ENCODE peak calls at places on chromosomes 5 and 9, in eight cellular contexts. Z is endothelial cell of umbilical vein, O is HepG2, D is GM23338, B is HCT116, S is H1, G is PC-3, T is fibroblast of lung. E is an unnamed sample.
A peak's percentile ranks its signal among the peaks of the same experiment; 100 is the strongest.

GRCh38 chr9:6498982-6499381 is 86.0 kb downstream of the UHRF2 start:
- DNase-seq in B (no peak), O (no peak), Z (no peak), D (no peak), T (peak; percentile 83), G (peak; percentile 3), S (no peak), E (no peak)

GRCh38 chr9:23665635-23666034 is 160.4 kb downstream of the ELAVL2 start:
- DNase-seq in S (no peak), B (no peak), Z (no peak), T (no peak), G (no peak), O (no peak), D (no peak), E (no peak)

GRCh38 chr5:67010684-67011409 is 185.8 kb downstream of the CD180 start:
- DNase-seq in D (peak; percentile 9), G (peak; percentile 94), O (no peak), S (no peak), T (peak; percentile 98), B (no peak), Z (peak; percentile 96), E (no peak)

GRCh38 chr5:138712791-138713190 is 40.4 kb upstream of the CTNNA1 start:
- DNase-seq in G (no peak), D (no peak), S (no peak), O (no peak), B (no peak), Z (no peak), T (no peak), E (no peak)

GRCh38 chr9:34430843-34431437 is 27.4 kb downstream of the FAM219A start:
- DNase-seq in Z (peak; percentile 64), D (peak; percentile 88), O (peak; percentile 25), G (peak; percentile 65), B (peak; percentile 13), T (peak; percentile 79), S (peak; percentile 69), E (peak; percentile 56)

GRCh38 chr5:112210430-112211005 is 208.6 kb downstream of the EPB41L4A start:
- DNase-seq in G (peak; percentile 54), T (peak; percentile 17), Z (peak; percentile 63), S (no peak), B (peak; percentile 16), O (peak; percentile 37), D (peak; percentile 69), E (peak; percentile 29)

GRCh38 chr9:117245225-117245624 is 169.6 kb downstream of the ASTN2 start:
- DNase-seq in O (no peak), S (no peak), B (no peak), D (no peak), T (no peak), Z (no peak), G (no peak), E (no peak)

GRCh38 chr5:33901176-33901575 is 9.4 kb upstream of the ADAMTS12 start:
- DNase-seq in B (no peak), S (no peak), T (no peak), D (no peak), G (no peak), Z (no peak), O (no peak), E (no peak)

GRCh38 chr5:80369521-80369920 is 38.3 kb upstream of the ZFYVE16 start:
- DNase-seq in T (peak; percentile 1), G (no peak), D (no peak), Z (no peak), O (no peak), S (no peak), B (no peak), E (peak; percentile 5)

GRCh38 chr5:167229751-167230150 is 1061.7 kb upstream of the WWC1 start:
- DNase-seq in B (no peak), T (no peak), S (no peak), G (no peak), D (no peak), O (no peak), Z (no peak), E (no peak)

GRCh38 chr5:65102826-65103673 is 334.3 kb downstream of the CWC27 start:
- DNase-seq in B (no peak), S (peak; percentile 75), G (peak; percentile 41), T (peak; percentile 75), O (peak; percentile 35), Z (peak; percentile 74), D (peak; percentile 92), E (peak; percentile 34)

GRCh38 chr5:145776886-145777285 is 58.3 kb downstream of the PRELID2 start:
- DNase-seq in O (no peak), T (peak; percentile 56), B (no peak), Z (no peak), D (no peak), S (no peak), G (peak; percentile 17), E (no peak)

GRCh38 chr5:149254506-149254905 is 17.2 kb upstream of the AFAP1L1 start:
- DNase-seq in D (peak; percentile 68), B (no peak), G (peak; percentile 45), O (no peak), T (peak; percentile 35), Z (no peak), S (peak; percentile 52), E (peak; percentile 15)

DNA sequence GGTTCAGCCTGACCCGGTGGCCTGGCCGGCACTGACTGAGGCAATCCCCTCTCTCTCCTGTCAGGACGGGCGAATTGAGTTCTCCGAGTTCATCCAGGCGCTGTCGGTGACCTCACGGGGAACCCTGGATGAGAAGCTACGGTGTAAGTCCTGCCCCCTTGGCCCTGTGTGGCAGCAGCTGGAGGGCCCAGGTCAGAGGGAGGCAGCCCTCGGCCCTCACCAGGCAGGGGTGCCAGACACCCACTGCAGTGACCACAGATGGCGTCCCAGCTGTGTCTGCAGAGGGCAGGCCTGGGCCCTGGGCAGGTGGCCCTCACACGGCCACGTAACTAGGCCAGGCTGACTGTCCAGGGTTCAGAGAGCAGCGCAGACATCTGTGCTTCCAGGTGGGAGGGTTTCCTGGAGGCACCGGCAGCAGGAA is 45.9 kb upstream of the HMCN2 start:
- DNase-seq in T (no peak), D (no peak), G (no peak), Z (no peak), O (no peak), B (no peak), S (no peak), E (no peak)
- TF ChIP-seq EZH2 in T (no peak), D (no peak), G (no peak), Z (no peak), O (no peak), B (no peak), S (no peak), E (no peak)

GRCh38 chr5:84383816-84384603 is 670 bp downstream of the EDIL3 start:
- DNase-seq in D (peak; percentile 94), T (peak; percentile 71), B (no peak), Z (peak; percentile 45), G (peak; percentile 53), S (peak; percentile 84), O (no peak), E (peak; percentile 45)

GRCh38 chr5:84383296-84383815 is 1.3 kb downstream of the EDIL3 start:
- DNase-seq in S (no peak), Z (no peak), B (no peak), O (no peak), D (no peak), G (no peak), T (no peak), E (no peak)

GRCh38 chr5:84379749-84380148 is 4.9 kb downstream of the EDIL3 start:
- DNase-seq in G (peak; percentile 10), T (peak; percentile 50), Z (peak; percentile 28), O (no peak), S (no peak), B (no peak), D (no peak), E (no peak)

GRCh38 chr5:84382363-84383295 is 2.1 kb downstream of the EDIL3 start:
- DNase-seq in Z (peak; percentile 66), T (peak; percentile 81), O (no peak), D (peak; percentile 86), B (no peak), G (no peak), S (peak; percentile 81), E (peak; percentile 51)

GRCh38 chr5:84381501-84382362 is 2.9 kb downstream of the EDIL3 start:
- DNase-seq in B (no peak), O (no peak), S (no peak), G (no peak), D (no peak), Z (peak; percentile 6), T (peak; percentile 71), E (peak; percentile 27)
- TF ChIP-seq EZH2 in B (no peak), O (no peak), S (no peak), G (no peak), D (no peak), Z (no peak), T (no peak), E (no peak)

DNA sequence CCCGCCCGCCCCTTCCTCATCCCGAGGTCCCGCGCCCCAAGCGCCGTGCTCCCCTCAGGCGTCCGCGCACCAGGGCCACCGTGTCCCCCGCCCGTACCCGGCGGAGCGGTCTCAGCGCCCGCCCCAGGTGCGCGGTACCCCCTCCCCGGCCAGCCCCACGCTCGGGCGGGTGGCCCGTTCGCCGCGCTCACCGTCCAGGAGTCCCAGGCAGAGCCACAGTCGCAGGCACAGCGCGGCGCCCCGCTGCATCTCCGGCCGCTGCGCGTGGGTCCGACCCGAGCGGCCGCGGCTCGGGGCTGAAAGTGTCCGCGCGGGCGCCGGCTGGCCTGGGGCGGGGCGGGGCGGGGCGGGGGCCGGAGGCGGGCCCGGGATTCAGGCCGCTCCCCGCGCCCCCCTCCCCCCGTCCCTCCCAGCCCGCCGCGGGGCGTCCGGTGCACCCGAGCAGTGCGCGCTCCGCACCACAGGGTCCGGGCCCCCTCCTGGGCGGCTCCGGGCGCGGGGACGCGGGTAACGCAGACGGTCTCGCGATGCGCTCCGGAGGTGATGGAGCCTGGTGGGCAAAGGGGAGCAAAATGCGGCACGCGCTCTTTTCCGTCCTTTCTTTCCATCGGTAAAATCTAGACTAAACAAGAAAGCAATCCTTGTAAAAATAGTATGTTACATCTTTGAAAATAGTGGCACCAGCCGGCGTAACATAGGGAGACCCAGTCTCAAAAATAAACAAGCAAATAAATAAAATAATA is at the start of gene FLT4:
- DNase-seq in O (no peak), G (no peak), D (peak; percentile 56), T (no peak), S (peak; percentile 74), Z (no peak), B (no peak), E (no peak)
- TF ChIP-seq EZH2 in O (no peak), G (no peak), D (peak; percentile 84), T (no peak), S (no peak), Z (peak; percentile 58), B (no peak), E (peak; percentile 70)

DNA sequence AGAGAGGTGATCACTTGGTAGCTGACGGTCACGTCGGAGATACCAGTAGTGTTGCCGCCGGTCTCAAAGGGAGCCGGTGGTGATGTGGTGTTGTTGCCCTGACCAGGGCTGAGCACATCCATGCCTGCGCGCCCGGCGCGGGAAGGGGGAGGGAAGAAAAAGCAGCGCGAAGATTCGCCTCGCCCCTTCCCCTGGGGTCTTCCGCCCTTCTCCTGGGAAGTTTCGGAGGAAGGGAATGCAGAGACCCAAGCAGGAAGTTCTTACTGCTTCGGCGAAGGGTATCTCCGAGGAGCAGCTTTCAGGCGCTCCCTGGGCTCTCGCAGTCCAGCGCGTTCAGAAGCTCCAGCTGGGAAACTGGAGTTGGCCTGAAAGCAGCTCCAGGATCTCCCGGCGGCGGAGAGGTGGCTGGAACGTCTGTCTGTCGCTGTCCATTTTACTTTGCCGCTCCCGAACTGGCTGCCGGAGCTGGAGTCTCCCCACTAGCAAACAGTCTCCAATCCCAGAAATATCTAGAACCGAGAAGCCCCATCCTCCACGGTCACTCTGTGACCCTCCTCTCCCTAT is 565 bp downstream of the HTR1A start:
- DNase-seq in O (no peak), B (no peak), D (peak; percentile 55), G (no peak), S (peak; percentile 50), Z (no peak), T (no peak), E (no peak)
- TF ChIP-seq EZH2 in O (no peak), B (no peak), D (no peak), G (no peak), S (peak; percentile 54), Z (no peak), T (no peak), E (no peak)